ENCODE peak calls at places on chromosomes 1 and 21, in four cellular contexts. One of them, this sample, is unnamed.

GRCh38 chr1:113534875-113535274 is 144.6 kb downstream of the MAGI3 start:
- DNase-seq in mesendoderm: peak
- DNase-seq in IMR-90: peak
- DNase-seq in H1: no peak
- DNase-seq in this sample: no peak

GRCh38 chr1:205318231-205318991 is 3.1 kb downstream of the NUAK2 start:
- DNase-seq in mesendoderm: peak
- DNase-seq in IMR-90: no peak
- DNase-seq in H1: no peak
- DNase-seq in this sample: no peak

GRCh38 chr1:39158330-39159086 is 46.0 kb upstream of the MACF1 start:
- DNase-seq in mesendoderm: peak
- DNase-seq in IMR-90: peak
- DNase-seq in H1: no peak
- DNase-seq in this sample: peak

GRCh38 chr1:183403386-183403957 is 14.7 kb downstream of the NMNAT2 start:
- DNase-seq in mesendoderm: no peak
- DNase-seq in IMR-90: no peak
- DNase-seq in H1: no peak
- DNase-seq in this sample: no peak

GRCh38 chr1:241840164-241840563 is 7.8 kb upstream of the EXO1 start:
- DNase-seq in mesendoderm: no peak
- DNase-seq in IMR-90: no peak
- DNase-seq in H1: no peak
- DNase-seq in this sample: no peak

GRCh38 chr1:67376381-67376780 is 53.8 kb downstream of the SERBP1 start:
- DNase-seq in mesendoderm: peak
- DNase-seq in IMR-90: no peak
- DNase-seq in H1: no peak
- DNase-seq in this sample: peak

GRCh38 chr1:117646007-117646913 is 40.4 kb downstream of the TENT5C start:
- DNase-seq in mesendoderm: no peak
- DNase-seq in IMR-90: peak
- DNase-seq in H1: no peak
- DNase-seq in this sample: no peak

GRCh38 chr1:241447056-241447649 is 72.4 kb downstream of the FH start:
- DNase-seq in mesendoderm: no peak
- DNase-seq in IMR-90: peak
- DNase-seq in H1: no peak
- DNase-seq in this sample: peak

GRCh38 chr1:100304227-100304626 is 38.2 kb downstream of the RTCA start:
- DNase-seq in mesendoderm: no peak
- DNase-seq in IMR-90: no peak
- DNase-seq in H1: no peak
- DNase-seq in this sample: no peak

GRCh38 chr1:104780470-104781078 is 1030.9 kb downstream of the AMY1C start:
- DNase-seq in mesendoderm: peak
- DNase-seq in IMR-90: peak
- DNase-seq in H1: no peak
- DNase-seq in this sample: peak

GRCh38 chr1:109783436-109783835 is 19.7 kb upstream of the EPS8L3 start:
- DNase-seq in mesendoderm: peak
- DNase-seq in IMR-90: peak
- DNase-seq in H1: no peak
- DNase-seq in this sample: peak

GRCh38 chr21:45320261-45320990 is 32.7 kb upstream of the POFUT2 start:
- DNase-seq in mesendoderm: no peak
- DNase-seq in IMR-90: no peak
- DNase-seq in H1: peak
- DNase-seq in this sample: no peak

GRCh38 chr21:34039678-34040382 is 33.5 kb upstream of the MRPS6 start:
- DNase-seq in mesendoderm: peak
- DNase-seq in IMR-90: no peak
- DNase-seq in H1: peak
- DNase-seq in this sample: no peak

GRCh38 chr1:51628715-51629590 is 12.1 kb downstream of the OSBPL9 start:
- DNase-seq in mesendoderm: no peak
- DNase-seq in IMR-90: no peak
- DNase-seq in H1: no peak
- DNase-seq in this sample: no peak

GRCh38 chr1:6464514-6464836 is 1.5 kb downstream of the TNFRSF25 start:
- DNase-seq in mesendoderm: no peak
- DNase-seq in IMR-90: no peak
- DNase-seq in H1: no peak
- DNase-seq in this sample: no peak

GRCh38 chr1:101122452-101123166 is 97.0 kb upstream of the DPH5 start:
- DNase-seq in mesendoderm: no peak
- DNase-seq in IMR-90: no peak
- DNase-seq in H1: no peak
- DNase-seq in this sample: no peak

GRCh38 chr1:89631756-89632155 is 1.2 kb upstream of the LRRC8C start:
- DNase-seq in mesendoderm: no peak
- DNase-seq in IMR-90: no peak
- DNase-seq in H1: no peak
- DNase-seq in this sample: no peak

GRCh38 chr1:41239988-41240610 is 2.0 kb downstream of the SCMH1 start:
- DNase-seq in mesendoderm: peak
- DNase-seq in IMR-90: peak
- DNase-seq in H1: no peak
- DNase-seq in this sample: peak

GRCh38 chr1:107863342-107863741 is 101.6 kb downstream of the VAV3 start:
- DNase-seq in mesendoderm: peak
- DNase-seq in IMR-90: no peak
- DNase-seq in H1: no peak
- DNase-seq in this sample: no peak

GRCh38 chr1:211579434-211580302 is 707 bp upstream of the SLC30A1 start:
- DNase-seq in mesendoderm: peak
- DNase-seq in IMR-90: peak
- DNase-seq in H1: no peak
- DNase-seq in this sample: peak

GRCh38 chr1:211577277-211577825 is 1.6 kb downstream of the SLC30A1 start:
- DNase-seq in mesendoderm: no peak
- DNase-seq in IMR-90: peak
- DNase-seq in H1: no peak
- DNase-seq in this sample: peak

GRCh38 chr1:211576717-211577116 is 2.2 kb downstream of the SLC30A1 start:
- DNase-seq in mesendoderm: no peak
- DNase-seq in IMR-90: no peak
- DNase-seq in H1: no peak
- DNase-seq in this sample: no peak

GRCh38 chr1:211578640-211579433 is at the start of gene SLC30A1:
- DNase-seq in mesendoderm: peak
- DNase-seq in IMR-90: peak
- DNase-seq in H1: peak
- DNase-seq in this sample: peak

DNA sequence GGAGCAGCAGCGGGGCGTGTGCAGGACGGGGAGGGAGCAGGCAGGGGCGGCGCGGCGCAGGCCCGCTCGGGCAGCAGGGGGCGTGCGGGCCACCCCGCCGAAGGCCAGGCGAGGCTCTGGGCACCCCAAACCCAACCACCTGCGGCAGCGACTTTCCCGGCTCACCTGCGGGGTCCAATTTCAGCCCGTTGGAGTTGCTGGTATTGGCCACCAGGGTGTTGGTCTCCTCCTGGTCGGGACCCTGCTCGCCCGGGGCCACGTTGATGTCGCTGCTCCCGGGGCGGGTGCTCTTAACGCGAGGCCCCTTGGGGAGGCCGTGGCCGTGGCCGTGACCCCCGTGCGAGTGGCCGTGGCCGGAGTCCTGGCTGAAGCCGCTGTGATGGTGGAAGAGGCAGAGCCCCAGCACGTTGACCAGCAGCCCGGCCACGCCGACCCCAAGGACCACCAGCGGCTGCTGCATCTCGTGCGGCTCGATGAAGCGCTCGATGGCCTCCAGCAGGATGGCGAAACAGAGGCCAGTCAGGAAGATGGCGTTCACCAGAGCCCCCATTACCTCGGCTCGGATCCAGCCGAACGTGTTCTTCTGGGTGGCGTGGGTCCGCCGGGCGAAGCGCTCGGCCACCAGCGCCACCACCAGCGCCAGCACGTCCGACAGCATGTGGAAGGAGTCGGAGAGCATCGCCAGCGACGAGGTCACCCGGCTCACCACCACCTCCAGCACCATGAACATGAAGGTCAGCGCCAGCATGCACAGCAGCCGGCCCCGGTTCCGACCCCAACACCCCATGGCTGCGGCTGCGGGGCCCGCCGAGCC is 928 bp downstream of the SLC30A1 start:
- DNase-seq in mesendoderm: peak
- DNase-seq in IMR-90: peak
- DNase-seq in H1: peak
- DNase-seq in this sample: peak
- H3K4ac ChIP-seq in mesendoderm: peak
- H3K4ac ChIP-seq in IMR-90: peak
- H3K4ac ChIP-seq in H1: peak
- H3K4ac ChIP-seq in this sample: peak

DNA sequence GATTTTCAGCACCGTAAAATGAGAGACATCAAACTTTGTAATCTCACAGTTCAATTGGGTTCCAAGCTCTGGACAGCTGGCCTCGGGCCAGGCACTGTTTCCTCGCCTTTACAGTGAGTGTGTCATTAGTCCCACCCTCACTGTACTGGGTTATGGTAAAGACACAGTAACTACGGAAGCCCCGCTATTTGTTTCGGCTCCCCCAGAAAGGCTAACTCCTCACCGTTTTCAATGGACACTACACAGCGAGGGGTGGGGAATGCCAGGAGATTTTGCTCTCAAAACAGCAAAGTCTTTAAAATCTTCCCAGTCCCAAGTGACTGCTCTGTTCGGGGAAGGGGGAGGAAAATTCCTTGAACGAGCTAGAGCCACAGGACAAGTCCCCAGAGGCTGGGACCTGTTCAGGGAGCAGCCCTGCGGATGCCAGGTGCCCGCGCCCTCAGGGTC is 757 bp upstream of the SPSB1 start:
- DNase-seq in mesendoderm: peak
- DNase-seq in IMR-90: peak
- DNase-seq in H1: no peak
- DNase-seq in this sample: peak
- H3K4ac ChIP-seq in mesendoderm: peak
- H3K4ac ChIP-seq in IMR-90: peak
- H3K4ac ChIP-seq in H1: no peak
- H3K4ac ChIP-seq in this sample: peak

GRCh38 chr1:16076871-16077250 is 3.4 kb upstream of the FAM131C start:
- DNase-seq in mesendoderm: no peak
- DNase-seq in IMR-90: peak
- DNase-seq in H1: no peak
- DNase-seq in this sample: no peak

GRCh38 chr1:16080422-16081150 is 7.1 kb upstream of the FAM131C start:
- DNase-seq in mesendoderm: no peak
- DNase-seq in IMR-90: no peak
- DNase-seq in H1: no peak
- DNase-seq in this sample: no peak

GRCh38 chr1:16081636-16082035 is 8.2 kb upstream of the FAM131C start:
- DNase-seq in mesendoderm: no peak
- DNase-seq in IMR-90: no peak
- DNase-seq in H1: no peak
- DNase-seq in this sample: no peak

GRCh38 chr1:16077430-16078245 is 4.2 kb upstream of the FAM131C start:
- DNase-seq in mesendoderm: no peak
- DNase-seq in IMR-90: peak
- DNase-seq in H1: no peak
- DNase-seq in this sample: no peak

DNA sequence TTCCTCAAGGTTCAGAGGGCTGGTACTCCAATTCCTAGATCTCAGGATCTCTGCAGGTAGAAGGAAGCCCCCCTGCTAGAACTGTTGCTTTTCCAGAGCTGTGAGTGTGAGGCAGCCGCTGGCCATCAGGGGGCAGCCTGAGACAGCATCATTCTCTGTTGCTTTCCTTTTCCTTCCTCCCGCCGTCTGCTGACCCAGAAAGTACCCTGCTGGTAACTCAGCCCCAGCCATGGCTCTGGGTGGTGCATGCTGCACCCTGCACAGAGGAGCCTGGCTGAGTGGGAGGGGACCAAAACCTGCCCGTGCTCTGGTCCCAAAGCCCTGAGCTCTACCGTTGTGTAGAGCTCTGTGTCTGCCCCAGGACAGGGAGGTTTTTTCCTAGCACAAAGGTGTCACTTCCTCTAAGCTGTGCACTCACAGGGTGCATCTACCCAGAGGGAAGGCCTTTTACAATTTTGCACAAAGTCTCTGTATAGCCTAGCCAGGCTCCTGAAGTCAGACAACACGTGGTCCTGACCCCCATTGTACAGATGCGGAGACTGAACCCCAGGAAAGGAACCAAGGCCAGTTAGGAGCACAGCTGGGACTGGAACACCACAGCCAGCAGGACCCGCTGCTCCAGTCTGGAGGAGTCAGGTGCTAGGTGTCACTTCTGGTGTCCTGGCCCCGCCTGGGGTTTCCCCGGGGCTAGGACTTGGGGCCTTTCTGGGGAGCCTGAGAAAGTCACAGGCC is 5.6 kb upstream of the FAM131C start:
- DNase-seq in mesendoderm: peak
- DNase-seq in IMR-90: peak
- DNase-seq in H1: peak
- DNase-seq in this sample: peak
- H3K4ac ChIP-seq in mesendoderm: peak
- H3K4ac ChIP-seq in IMR-90: peak
- H3K4ac ChIP-seq in H1: peak
- H3K4ac ChIP-seq in this sample: no peak

DNA sequence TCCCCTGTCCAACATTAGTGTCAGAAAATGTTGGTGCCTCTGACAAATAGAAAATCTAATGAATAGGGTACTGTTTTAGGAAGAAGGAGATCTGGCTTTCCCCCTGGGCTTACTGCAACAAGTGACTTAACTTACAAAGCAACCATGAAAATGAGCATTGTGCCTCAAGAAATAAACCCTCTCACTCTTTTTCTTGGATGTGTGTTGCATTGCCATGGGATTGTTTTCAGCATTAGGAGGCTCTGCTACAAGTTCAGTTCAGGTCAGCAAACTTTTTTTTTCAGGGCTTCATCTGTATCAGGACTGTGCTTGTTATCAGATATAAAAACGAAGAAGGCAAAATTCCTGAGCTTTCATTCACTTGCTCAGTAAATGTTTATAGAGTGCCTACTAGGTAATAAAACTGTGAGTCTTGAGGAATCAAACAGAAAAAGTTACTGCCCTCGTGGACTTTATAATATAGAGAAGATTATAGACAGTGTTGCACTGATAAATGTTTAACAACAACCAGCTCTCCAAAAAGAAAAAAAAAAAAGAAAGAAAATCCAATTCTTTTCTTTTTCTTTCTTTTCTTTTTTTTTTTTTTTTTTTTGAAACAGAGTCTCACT is 37.9 kb upstream of the DOCK7 start:
- DNase-seq in mesendoderm: no peak
- DNase-seq in IMR-90: peak
- DNase-seq in H1: no peak
- DNase-seq in this sample: no peak
- H3K4ac ChIP-seq in mesendoderm: no peak
- H3K4ac ChIP-seq in IMR-90: peak
- H3K4ac ChIP-seq in H1: no peak
- H3K4ac ChIP-seq in this sample: no peak